ENCODE peak calls at places on chromosomes 3 and 15, in ten cellular contexts. One of them, this sample, is unnamed.

GRCh38 chr3:149635396-149635795 is 22.4 kb downstream of the WWTR1 start:
- DNase-seq in stimulated activated naive CD8-positive, alpha-beta T cell treated with anti-CD3 and anti-CD28 coated beads, Interleukin-15, Interleukin-2, amounts not matched to agents 100 U/mL and 50 U/mL, for 24 hours: no peak
- DNase-seq in substantia nigra: no peak
- DNase-seq in kidney glomerular epithelial cell: no peak
- DNase-seq in HS-5: no peak
- DNase-seq in GM04504: no peak
- DNase-seq in activated T-cell treated with anti-CD3 and anti-CD28 coated beads, Interleukin-2, amount 50 U/mL, for 1 hour: no peak
- DNase-seq in GM20000: no peak
- DNase-seq in stimulated activated CD4-positive, alpha-beta T cell treated with anti-CD3 and anti-CD28 coated beads, Interleukin-2, amount 100 ng/mL, for 24 hours: no peak
- DNase-seq in HuH-7: no peak
- DNase-seq in this sample: no peak

GRCh38 chr15:26294062-26294689 is 431.0 kb upstream of the ATP10A start:
- DNase-seq in kidney glomerular epithelial cell: no peak
- DNase-seq in activated T-cell treated with anti-CD3 and anti-CD28 coated beads, Interleukin-2, amount 50 U/mL, for 1 hour: no peak
- DNase-seq in stimulated activated naive CD8-positive, alpha-beta T cell treated with anti-CD3 and anti-CD28 coated beads, Interleukin-15, Interleukin-2, amounts not matched to agents 100 U/mL and 50 U/mL, for 24 hours: no peak
- DNase-seq in stimulated activated CD4-positive, alpha-beta T cell treated with anti-CD3 and anti-CD28 coated beads, Interleukin-2, amount 100 ng/mL, for 24 hours: no peak
- DNase-seq in HuH-7: no peak
- DNase-seq in GM20000: no peak
- DNase-seq in substantia nigra: no peak
- DNase-seq in GM04504: no peak
- DNase-seq in HS-5: no peak
- DNase-seq in this sample: no peak

GRCh38 chr3:125512135-125512920 is 7.7 kb downstream of the SNX4 start:
- DNase-seq in substantia nigra: no peak
- DNase-seq in activated T-cell treated with anti-CD3 and anti-CD28 coated beads, Interleukin-2, amount 50 U/mL, for 1 hour: no peak
- DNase-seq in HS-5: peak
- DNase-seq in GM20000: peak
- DNase-seq in stimulated activated CD4-positive, alpha-beta T cell treated with anti-CD3 and anti-CD28 coated beads, Interleukin-2, amount 100 ng/mL, for 24 hours: peak
- DNase-seq in HuH-7: no peak
- DNase-seq in GM04504: no peak
- DNase-seq in stimulated activated naive CD8-positive, alpha-beta T cell treated with anti-CD3 and anti-CD28 coated beads, Interleukin-15, Interleukin-2, amounts not matched to agents 100 U/mL and 50 U/mL, for 24 hours: peak
- DNase-seq in kidney glomerular epithelial cell: no peak
- DNase-seq in this sample: no peak

GRCh38 chr3:133089906-133090305 is 51.7 kb downstream of the TMEM108 start:
- DNase-seq in HS-5: no peak
- DNase-seq in stimulated activated CD4-positive, alpha-beta T cell treated with anti-CD3 and anti-CD28 coated beads, Interleukin-2, amount 100 ng/mL, for 24 hours: no peak
- DNase-seq in GM20000: no peak
- DNase-seq in HuH-7: no peak
- DNase-seq in kidney glomerular epithelial cell: no peak
- DNase-seq in stimulated activated naive CD8-positive, alpha-beta T cell treated with anti-CD3 and anti-CD28 coated beads, Interleukin-15, Interleukin-2, amounts not matched to agents 100 U/mL and 50 U/mL, for 24 hours: no peak
- DNase-seq in GM04504: no peak
- DNase-seq in activated T-cell treated with anti-CD3 and anti-CD28 coated beads, Interleukin-2, amount 50 U/mL, for 1 hour: no peak
- DNase-seq in substantia nigra: no peak
- DNase-seq in this sample: no peak

GRCh38 chr3:53218136-53218535 is 37.7 kb downstream of the TKT start:
- DNase-seq in stimulated activated CD4-positive, alpha-beta T cell treated with anti-CD3 and anti-CD28 coated beads, Interleukin-2, amount 100 ng/mL, for 24 hours: no peak
- DNase-seq in activated T-cell treated with anti-CD3 and anti-CD28 coated beads, Interleukin-2, amount 50 U/mL, for 1 hour: no peak
- DNase-seq in GM04504: no peak
- DNase-seq in substantia nigra: no peak
- DNase-seq in stimulated activated naive CD8-positive, alpha-beta T cell treated with anti-CD3 and anti-CD28 coated beads, Interleukin-15, Interleukin-2, amounts not matched to agents 100 U/mL and 50 U/mL, for 24 hours: no peak
- DNase-seq in GM20000: no peak
- DNase-seq in HuH-7: no peak
- DNase-seq in HS-5: no peak
- DNase-seq in kidney glomerular epithelial cell: no peak
- DNase-seq in this sample: peak

GRCh38 chr3:57112206-57112605 is 51.7 kb downstream of the SPATA12 start:
- DNase-seq in stimulated activated CD4-positive, alpha-beta T cell treated with anti-CD3 and anti-CD28 coated beads, Interleukin-2, amount 100 ng/mL, for 24 hours: no peak
- DNase-seq in GM04504: no peak
- DNase-seq in kidney glomerular epithelial cell: no peak
- DNase-seq in activated T-cell treated with anti-CD3 and anti-CD28 coated beads, Interleukin-2, amount 50 U/mL, for 1 hour: no peak
- DNase-seq in substantia nigra: no peak
- DNase-seq in GM20000: no peak
- DNase-seq in HS-5: no peak
- DNase-seq in stimulated activated naive CD8-positive, alpha-beta T cell treated with anti-CD3 and anti-CD28 coated beads, Interleukin-15, Interleukin-2, amounts not matched to agents 100 U/mL and 50 U/mL, for 24 hours: no peak
- DNase-seq in HuH-7: peak
- DNase-seq in this sample: peak

GRCh38 chr3:112811150-112811884 is 35.3 kb downstream of the CD200R1L start:
- DNase-seq in kidney glomerular epithelial cell: no peak
- DNase-seq in GM04504: peak
- DNase-seq in HuH-7: no peak
- DNase-seq in activated T-cell treated with anti-CD3 and anti-CD28 coated beads, Interleukin-2, amount 50 U/mL, for 1 hour: no peak
- DNase-seq in substantia nigra: no peak
- DNase-seq in stimulated activated naive CD8-positive, alpha-beta T cell treated with anti-CD3 and anti-CD28 coated beads, Interleukin-15, Interleukin-2, amounts not matched to agents 100 U/mL and 50 U/mL, for 24 hours: no peak
- DNase-seq in stimulated activated CD4-positive, alpha-beta T cell treated with anti-CD3 and anti-CD28 coated beads, Interleukin-2, amount 100 ng/mL, for 24 hours: no peak
- DNase-seq in HS-5: no peak
- DNase-seq in GM20000: no peak
- DNase-seq in this sample: no peak

GRCh38 chr3:21747376-21747775 is 3.6 kb downstream of the ZNF385D start:
- DNase-seq in substantia nigra: no peak
- DNase-seq in HS-5: no peak
- DNase-seq in activated T-cell treated with anti-CD3 and anti-CD28 coated beads, Interleukin-2, amount 50 U/mL, for 1 hour: no peak
- DNase-seq in GM20000: no peak
- DNase-seq in stimulated activated naive CD8-positive, alpha-beta T cell treated with anti-CD3 and anti-CD28 coated beads, Interleukin-15, Interleukin-2, amounts not matched to agents 100 U/mL and 50 U/mL, for 24 hours: no peak
- DNase-seq in kidney glomerular epithelial cell: peak
- DNase-seq in HuH-7: no peak
- DNase-seq in GM04504: no peak
- DNase-seq in stimulated activated CD4-positive, alpha-beta T cell treated with anti-CD3 and anti-CD28 coated beads, Interleukin-2, amount 100 ng/mL, for 24 hours: no peak
- DNase-seq in this sample: no peak

GRCh38 chr3:112247900-112248299 is 46.1 kb downstream of the SLC9C1 start:
- DNase-seq in GM04504: no peak
- DNase-seq in substantia nigra: no peak
- DNase-seq in kidney glomerular epithelial cell: no peak
- DNase-seq in HuH-7: no peak
- DNase-seq in stimulated activated naive CD8-positive, alpha-beta T cell treated with anti-CD3 and anti-CD28 coated beads, Interleukin-15, Interleukin-2, amounts not matched to agents 100 U/mL and 50 U/mL, for 24 hours: no peak
- DNase-seq in stimulated activated CD4-positive, alpha-beta T cell treated with anti-CD3 and anti-CD28 coated beads, Interleukin-2, amount 100 ng/mL, for 24 hours: no peak
- DNase-seq in HS-5: no peak
- DNase-seq in GM20000: peak
- DNase-seq in activated T-cell treated with anti-CD3 and anti-CD28 coated beads, Interleukin-2, amount 50 U/mL, for 1 hour: no peak
- DNase-seq in this sample: no peak

GRCh38 chr3:100256724-100257123 is 4.1 kb upstream of the TBC1D23 start:
- DNase-seq in substantia nigra: no peak
- DNase-seq in GM20000: no peak
- DNase-seq in activated T-cell treated with anti-CD3 and anti-CD28 coated beads, Interleukin-2, amount 50 U/mL, for 1 hour: no peak
- DNase-seq in kidney glomerular epithelial cell: no peak
- DNase-seq in stimulated activated naive CD8-positive, alpha-beta T cell treated with anti-CD3 and anti-CD28 coated beads, Interleukin-15, Interleukin-2, amounts not matched to agents 100 U/mL and 50 U/mL, for 24 hours: no peak
- DNase-seq in stimulated activated CD4-positive, alpha-beta T cell treated with anti-CD3 and anti-CD28 coated beads, Interleukin-2, amount 100 ng/mL, for 24 hours: no peak
- DNase-seq in GM04504: peak
- DNase-seq in HS-5: no peak
- DNase-seq in HuH-7: no peak
- DNase-seq in this sample: no peak

GRCh38 chr3:71150293-71150954 is 433.1 kb downstream of the FOXP1 start:
- DNase-seq in GM20000: no peak
- DNase-seq in HuH-7: no peak
- DNase-seq in activated T-cell treated with anti-CD3 and anti-CD28 coated beads, Interleukin-2, amount 50 U/mL, for 1 hour: no peak
- DNase-seq in stimulated activated naive CD8-positive, alpha-beta T cell treated with anti-CD3 and anti-CD28 coated beads, Interleukin-15, Interleukin-2, amounts not matched to agents 100 U/mL and 50 U/mL, for 24 hours: no peak
- DNase-seq in stimulated activated CD4-positive, alpha-beta T cell treated with anti-CD3 and anti-CD28 coated beads, Interleukin-2, amount 100 ng/mL, for 24 hours: no peak
- DNase-seq in substantia nigra: no peak
- DNase-seq in GM04504: no peak
- DNase-seq in kidney glomerular epithelial cell: peak
- DNase-seq in HS-5: no peak
- DNase-seq in this sample: no peak

GRCh38 chr3:2334921-2335320 is 236.3 kb downstream of the CNTN4 start:
- DNase-seq in HS-5: no peak
- DNase-seq in HuH-7: no peak
- DNase-seq in substantia nigra: no peak
- DNase-seq in GM04504: no peak
- DNase-seq in stimulated activated CD4-positive, alpha-beta T cell treated with anti-CD3 and anti-CD28 coated beads, Interleukin-2, amount 100 ng/mL, for 24 hours: no peak
- DNase-seq in stimulated activated naive CD8-positive, alpha-beta T cell treated with anti-CD3 and anti-CD28 coated beads, Interleukin-15, Interleukin-2, amounts not matched to agents 100 U/mL and 50 U/mL, for 24 hours: no peak
- DNase-seq in kidney glomerular epithelial cell: no peak
- DNase-seq in activated T-cell treated with anti-CD3 and anti-CD28 coated beads, Interleukin-2, amount 50 U/mL, for 1 hour: no peak
- DNase-seq in GM20000: no peak
- DNase-seq in this sample: no peak

GRCh38 chr15:50997371-50998051 is 89.0 kb downstream of the AP4E1 start:
- DNase-seq in HuH-7: no peak
- DNase-seq in stimulated activated naive CD8-positive, alpha-beta T cell treated with anti-CD3 and anti-CD28 coated beads, Interleukin-15, Interleukin-2, amounts not matched to agents 100 U/mL and 50 U/mL, for 24 hours: no peak
- DNase-seq in activated T-cell treated with anti-CD3 and anti-CD28 coated beads, Interleukin-2, amount 50 U/mL, for 1 hour: no peak
- DNase-seq in substantia nigra: no peak
- DNase-seq in GM20000: no peak
- DNase-seq in stimulated activated CD4-positive, alpha-beta T cell treated with anti-CD3 and anti-CD28 coated beads, Interleukin-2, amount 100 ng/mL, for 24 hours: no peak
- DNase-seq in GM04504: no peak
- DNase-seq in kidney glomerular epithelial cell: no peak
- DNase-seq in HS-5: no peak
- DNase-seq in this sample: no peak

GRCh38 chr15:57551717-57552677 is 39.7 kb upstream of the MYZAP start:
- DNase-seq in GM04504: no peak
- DNase-seq in substantia nigra: no peak
- DNase-seq in GM20000: no peak
- DNase-seq in stimulated activated CD4-positive, alpha-beta T cell treated with anti-CD3 and anti-CD28 coated beads, Interleukin-2, amount 100 ng/mL, for 24 hours: no peak
- DNase-seq in stimulated activated naive CD8-positive, alpha-beta T cell treated with anti-CD3 and anti-CD28 coated beads, Interleukin-15, Interleukin-2, amounts not matched to agents 100 U/mL and 50 U/mL, for 24 hours: no peak
- DNase-seq in kidney glomerular epithelial cell: peak
- DNase-seq in HuH-7: peak
- DNase-seq in HS-5: peak
- DNase-seq in activated T-cell treated with anti-CD3 and anti-CD28 coated beads, Interleukin-2, amount 50 U/mL, for 1 hour: no peak
- DNase-seq in this sample: peak

GRCh38 chr3:104908761-104909160 is 457.9 kb upstream of the ALCAM start:
- DNase-seq in GM04504: no peak
- DNase-seq in HS-5: peak
- DNase-seq in HuH-7: no peak
- DNase-seq in stimulated activated CD4-positive, alpha-beta T cell treated with anti-CD3 and anti-CD28 coated beads, Interleukin-2, amount 100 ng/mL, for 24 hours: no peak
- DNase-seq in kidney glomerular epithelial cell: no peak
- DNase-seq in GM20000: no peak
- DNase-seq in activated T-cell treated with anti-CD3 and anti-CD28 coated beads, Interleukin-2, amount 50 U/mL, for 1 hour: no peak
- DNase-seq in stimulated activated naive CD8-positive, alpha-beta T cell treated with anti-CD3 and anti-CD28 coated beads, Interleukin-15, Interleukin-2, amounts not matched to agents 100 U/mL and 50 U/mL, for 24 hours: no peak
- DNase-seq in substantia nigra: no peak
- DNase-seq in this sample: no peak

GRCh38 chr3:157086053-157086761 is 73.7 kb downstream of the CCNL1 start:
- DNase-seq in GM20000: no peak
- DNase-seq in substantia nigra: no peak
- DNase-seq in GM04504: no peak
- DNase-seq in stimulated activated naive CD8-positive, alpha-beta T cell treated with anti-CD3 and anti-CD28 coated beads, Interleukin-15, Interleukin-2, amounts not matched to agents 100 U/mL and 50 U/mL, for 24 hours: peak
- DNase-seq in activated T-cell treated with anti-CD3 and anti-CD28 coated beads, Interleukin-2, amount 50 U/mL, for 1 hour: no peak
- DNase-seq in kidney glomerular epithelial cell: no peak
- DNase-seq in HS-5: no peak
- DNase-seq in HuH-7: no peak
- DNase-seq in stimulated activated CD4-positive, alpha-beta T cell treated with anti-CD3 and anti-CD28 coated beads, Interleukin-2, amount 100 ng/mL, for 24 hours: no peak
- DNase-seq in this sample: no peak

GRCh38 chr15:74906193-74906449 is 530 bp downstream of the FAM219B start:
- DNase-seq in GM20000: peak
- DNase-seq in substantia nigra: peak
- DNase-seq in stimulated activated CD4-positive, alpha-beta T cell treated with anti-CD3 and anti-CD28 coated beads, Interleukin-2, amount 100 ng/mL, for 24 hours: peak
- DNase-seq in stimulated activated naive CD8-positive, alpha-beta T cell treated with anti-CD3 and anti-CD28 coated beads, Interleukin-15, Interleukin-2, amounts not matched to agents 100 U/mL and 50 U/mL, for 24 hours: peak
- DNase-seq in activated T-cell treated with anti-CD3 and anti-CD28 coated beads, Interleukin-2, amount 50 U/mL, for 1 hour: no peak
- DNase-seq in GM04504: no peak
- DNase-seq in HS-5: no peak
- DNase-seq in HuH-7: peak
- DNase-seq in kidney glomerular epithelial cell: no peak
- DNase-seq in this sample: no peak

GRCh38 chr15:38021259-38021658 is 86.8 kb downstream of the TMCO5A start:
- DNase-seq in stimulated activated naive CD8-positive, alpha-beta T cell treated with anti-CD3 and anti-CD28 coated beads, Interleukin-15, Interleukin-2, amounts not matched to agents 100 U/mL and 50 U/mL, for 24 hours: no peak
- DNase-seq in HuH-7: no peak
- DNase-seq in kidney glomerular epithelial cell: no peak
- DNase-seq in activated T-cell treated with anti-CD3 and anti-CD28 coated beads, Interleukin-2, amount 50 U/mL, for 1 hour: no peak
- DNase-seq in substantia nigra: no peak
- DNase-seq in GM20000: peak
- DNase-seq in HS-5: no peak
- DNase-seq in stimulated activated CD4-positive, alpha-beta T cell treated with anti-CD3 and anti-CD28 coated beads, Interleukin-2, amount 100 ng/mL, for 24 hours: no peak
- DNase-seq in GM04504: no peak
- DNase-seq in this sample: no peak

GRCh38 chr3:195039180-195039843 is 231.6 kb downstream of the XXYLT1 start:
- DNase-seq in activated T-cell treated with anti-CD3 and anti-CD28 coated beads, Interleukin-2, amount 50 U/mL, for 1 hour: no peak
- DNase-seq in GM04504: no peak
- DNase-seq in substantia nigra: no peak
- DNase-seq in stimulated activated naive CD8-positive, alpha-beta T cell treated with anti-CD3 and anti-CD28 coated beads, Interleukin-15, Interleukin-2, amounts not matched to agents 100 U/mL and 50 U/mL, for 24 hours: no peak
- DNase-seq in HuH-7: no peak
- DNase-seq in kidney glomerular epithelial cell: no peak
- DNase-seq in stimulated activated CD4-positive, alpha-beta T cell treated with anti-CD3 and anti-CD28 coated beads, Interleukin-2, amount 100 ng/mL, for 24 hours: no peak
- DNase-seq in HS-5: no peak
- DNase-seq in GM20000: no peak
- DNase-seq in this sample: no peak

GRCh38 chr3:191246628-191247027 is 47.6 kb downstream of the OSTN start:
- DNase-seq in substantia nigra: no peak
- DNase-seq in activated T-cell treated with anti-CD3 and anti-CD28 coated beads, Interleukin-2, amount 50 U/mL, for 1 hour: no peak
- DNase-seq in GM04504: peak
- DNase-seq in HuH-7: no peak
- DNase-seq in stimulated activated CD4-positive, alpha-beta T cell treated with anti-CD3 and anti-CD28 coated beads, Interleukin-2, amount 100 ng/mL, for 24 hours: no peak
- DNase-seq in HS-5: peak
- DNase-seq in stimulated activated naive CD8-positive, alpha-beta T cell treated with anti-CD3 and anti-CD28 coated beads, Interleukin-15, Interleukin-2, amounts not matched to agents 100 U/mL and 50 U/mL, for 24 hours: no peak
- DNase-seq in kidney glomerular epithelial cell: peak
- DNase-seq in GM20000: no peak
- DNase-seq in this sample: peak

GRCh38 chr15:26421065-26421464 is 351.8 kb downstream of the GABRB3 start:
- DNase-seq in substantia nigra: no peak
- DNase-seq in kidney glomerular epithelial cell: no peak
- DNase-seq in HuH-7: no peak
- DNase-seq in activated T-cell treated with anti-CD3 and anti-CD28 coated beads, Interleukin-2, amount 50 U/mL, for 1 hour: no peak
- DNase-seq in GM04504: no peak
- DNase-seq in stimulated activated CD4-positive, alpha-beta T cell treated with anti-CD3 and anti-CD28 coated beads, Interleukin-2, amount 100 ng/mL, for 24 hours: no peak
- DNase-seq in GM20000: no peak
- DNase-seq in stimulated activated naive CD8-positive, alpha-beta T cell treated with anti-CD3 and anti-CD28 coated beads, Interleukin-15, Interleukin-2, amounts not matched to agents 100 U/mL and 50 U/mL, for 24 hours: no peak
- DNase-seq in HS-5: no peak
- DNase-seq in this sample: no peak

GRCh38 chr3:53320697-53321096 is 26.6 kb downstream of the DCP1A start:
- DNase-seq in stimulated activated naive CD8-positive, alpha-beta T cell treated with anti-CD3 and anti-CD28 coated beads, Interleukin-15, Interleukin-2, amounts not matched to agents 100 U/mL and 50 U/mL, for 24 hours: no peak
- DNase-seq in HuH-7: no peak
- DNase-seq in GM20000: no peak
- DNase-seq in activated T-cell treated with anti-CD3 and anti-CD28 coated beads, Interleukin-2, amount 50 U/mL, for 1 hour: no peak
- DNase-seq in stimulated activated CD4-positive, alpha-beta T cell treated with anti-CD3 and anti-CD28 coated beads, Interleukin-2, amount 100 ng/mL, for 24 hours: no peak
- DNase-seq in GM04504: no peak
- DNase-seq in kidney glomerular epithelial cell: no peak
- DNase-seq in HS-5: no peak
- DNase-seq in substantia nigra: no peak
- DNase-seq in this sample: no peak

GRCh38 chr3:29822051-29822450 is 541.2 kb downstream of the RBMS3 start:
- DNase-seq in HS-5: peak
- DNase-seq in HuH-7: no peak
- DNase-seq in stimulated activated CD4-positive, alpha-beta T cell treated with anti-CD3 and anti-CD28 coated beads, Interleukin-2, amount 100 ng/mL, for 24 hours: no peak
- DNase-seq in kidney glomerular epithelial cell: no peak
- DNase-seq in stimulated activated naive CD8-positive, alpha-beta T cell treated with anti-CD3 and anti-CD28 coated beads, Interleukin-15, Interleukin-2, amounts not matched to agents 100 U/mL and 50 U/mL, for 24 hours: no peak
- DNase-seq in GM04504: peak
- DNase-seq in GM20000: no peak
- DNase-seq in activated T-cell treated with anti-CD3 and anti-CD28 coated beads, Interleukin-2, amount 50 U/mL, for 1 hour: no peak
- DNase-seq in substantia nigra: no peak
- DNase-seq in this sample: no peak

GRCh38 chr15:37885651-37886050 is 48.8 kb upstream of the TMCO5A start:
- DNase-seq in GM04504: no peak
- DNase-seq in substantia nigra: no peak
- DNase-seq in HS-5: no peak
- DNase-seq in HuH-7: no peak
- DNase-seq in activated T-cell treated with anti-CD3 and anti-CD28 coated beads, Interleukin-2, amount 50 U/mL, for 1 hour: no peak
- DNase-seq in GM20000: no peak
- DNase-seq in stimulated activated CD4-positive, alpha-beta T cell treated with anti-CD3 and anti-CD28 coated beads, Interleukin-2, amount 100 ng/mL, for 24 hours: no peak
- DNase-seq in stimulated activated naive CD8-positive, alpha-beta T cell treated with anti-CD3 and anti-CD28 coated beads, Interleukin-15, Interleukin-2, amounts not matched to agents 100 U/mL and 50 U/mL, for 24 hours: no peak
- DNase-seq in kidney glomerular epithelial cell: no peak
- DNase-seq in this sample: no peak

GRCh38 chr3:194826594-194826993 is 140.9 kb downstream of the FAM43A start:
- DNase-seq in HuH-7: no peak
- DNase-seq in stimulated activated naive CD8-positive, alpha-beta T cell treated with anti-CD3 and anti-CD28 coated beads, Interleukin-15, Interleukin-2, amounts not matched to agents 100 U/mL and 50 U/mL, for 24 hours: no peak
- DNase-seq in substantia nigra: no peak
- DNase-seq in GM20000: no peak
- DNase-seq in stimulated activated CD4-positive, alpha-beta T cell treated with anti-CD3 and anti-CD28 coated beads, Interleukin-2, amount 100 ng/mL, for 24 hours: no peak
- DNase-seq in activated T-cell treated with anti-CD3 and anti-CD28 coated beads, Interleukin-2, amount 50 U/mL, for 1 hour: no peak
- DNase-seq in kidney glomerular epithelial cell: no peak
- DNase-seq in HS-5: no peak
- DNase-seq in GM04504: no peak
- DNase-seq in this sample: no peak

GRCh38 chr3:161263057-161263456 is 41.9 kb downstream of the NMD3 start:
- DNase-seq in kidney glomerular epithelial cell: no peak
- DNase-seq in GM04504: no peak
- DNase-seq in activated T-cell treated with anti-CD3 and anti-CD28 coated beads, Interleukin-2, amount 50 U/mL, for 1 hour: no peak
- DNase-seq in substantia nigra: no peak
- DNase-seq in HS-5: no peak
- DNase-seq in GM20000: no peak
- DNase-seq in stimulated activated CD4-positive, alpha-beta T cell treated with anti-CD3 and anti-CD28 coated beads, Interleukin-2, amount 100 ng/mL, for 24 hours: no peak
- DNase-seq in stimulated activated naive CD8-positive, alpha-beta T cell treated with anti-CD3 and anti-CD28 coated beads, Interleukin-15, Interleukin-2, amounts not matched to agents 100 U/mL and 50 U/mL, for 24 hours: no peak
- DNase-seq in HuH-7: no peak
- DNase-seq in this sample: no peak

GRCh38 chr3:105906834-105907233 is 38.0 kb upstream of the CBLB start:
- DNase-seq in activated T-cell treated with anti-CD3 and anti-CD28 coated beads, Interleukin-2, amount 50 U/mL, for 1 hour: no peak
- DNase-seq in GM20000: no peak
- DNase-seq in kidney glomerular epithelial cell: no peak
- DNase-seq in stimulated activated naive CD8-positive, alpha-beta T cell treated with anti-CD3 and anti-CD28 coated beads, Interleukin-15, Interleukin-2, amounts not matched to agents 100 U/mL and 50 U/mL, for 24 hours: no peak
- DNase-seq in HS-5: peak
- DNase-seq in substantia nigra: no peak
- DNase-seq in GM04504: peak
- DNase-seq in stimulated activated CD4-positive, alpha-beta T cell treated with anti-CD3 and anti-CD28 coated beads, Interleukin-2, amount 100 ng/mL, for 24 hours: no peak
- DNase-seq in HuH-7: no peak
- DNase-seq in this sample: no peak

GRCh38 chr15:100690786-100691160 is 88.4 kb downstream of the ASB7 start:
- DNase-seq in GM20000: no peak
- DNase-seq in GM04504: no peak
- DNase-seq in substantia nigra: no peak
- DNase-seq in stimulated activated naive CD8-positive, alpha-beta T cell treated with anti-CD3 and anti-CD28 coated beads, Interleukin-15, Interleukin-2, amounts not matched to agents 100 U/mL and 50 U/mL, for 24 hours: no peak
- DNase-seq in stimulated activated CD4-positive, alpha-beta T cell treated with anti-CD3 and anti-CD28 coated beads, Interleukin-2, amount 100 ng/mL, for 24 hours: no peak
- DNase-seq in HS-5: no peak
- DNase-seq in activated T-cell treated with anti-CD3 and anti-CD28 coated beads, Interleukin-2, amount 50 U/mL, for 1 hour: no peak
- DNase-seq in kidney glomerular epithelial cell: no peak
- DNase-seq in HuH-7: no peak
- DNase-seq in this sample: no peak

This sample was measured in Caco-2.